ENCODE peak calls at places on chromosomes 11 and 22, in six cellular contexts. K is OCI-LY7, R is GM10248, N is H9, F is choroid plexus epithelial cell, U is AG09319. M is an unnamed sample.

GRCh38 chr11:30488304-30488998 is 97.7 kb downstream of the MPPED2 start:
- DNase-seq in K (no peak), R (no peak), N (no peak), F (peak), U (peak), M (no peak)

GRCh38 chr11:111718436-111719325 is 47.5 kb downstream of the PPP2R1B start:
- DNase-seq in K (no peak), R (no peak), N (no peak), F (peak), U (no peak), M (no peak)

GRCh38 chr22:45007247-45007945 is 2.4 kb downstream of the PHF21B start:
- DNase-seq in K (no peak), R (no peak), N (peak), F (peak), U (no peak), M (peak)

GRCh38 chr22:46240073-46240472 is 10.0 kb downstream of the CDPF1 start:
- DNase-seq in K (peak), R (no peak), N (no peak), F (no peak), U (no peak), M (no peak)

GRCh38 chr11:117725048-117725734 is 71.8 kb downstream of the DSCAML1 start:
- DNase-seq in K (no peak), R (no peak), N (no peak), F (no peak), U (no peak), M (no peak)

GRCh38 chr11:73359930-73360742 is 16.1 kb upstream of the RELT start:
- DNase-seq in K (peak), R (no peak), N (peak), F (peak), U (no peak), M (peak)

GRCh38 chr22:35642305-35642741 is 5.9 kb upstream of the APOL6 start:
- DNase-seq in K (no peak), R (no peak), N (no peak), F (no peak), U (no peak), M (no peak)

GRCh38 chr11:70838198-70838597 is 414.2 kb downstream of the SHANK2 start:
- DNase-seq in K (no peak), R (no peak), N (no peak), F (no peak), U (no peak), M (no peak)

GRCh38 chr11:64556044-64556720 is 34.8 kb upstream of the SLC22A12 start:
- DNase-seq in K (no peak), R (no peak), N (no peak), F (no peak), U (no peak), M (no peak)

GRCh38 chr11:89660234-89660633 is 49.9 kb upstream of the TRIM77 start:
- DNase-seq in K (no peak), R (no peak), N (no peak), F (no peak), U (no peak), M (no peak)

GRCh38 chr11:122933434-122933833 is 48.2 kb downstream of the BSX start:
- DNase-seq in K (no peak), R (no peak), N (no peak), F (no peak), U (peak), M (no peak)

GRCh38 chr22:29907753-29908515 is 25.0 kb downstream of the MTMR3 start:
- DNase-seq in K (no peak), R (no peak), N (no peak), F (peak), U (peak), M (peak)

GRCh38 chr11:109291553-109291952 is 130.4 kb upstream of the C11orf87 start:
- DNase-seq in K (no peak), R (no peak), N (no peak), F (no peak), U (no peak), M (no peak)

GRCh38 chr11:57069942-57070341 is 81.2 kb downstream of the OR5AK2 start:
- DNase-seq in K (no peak), R (no peak), N (no peak), F (no peak), U (no peak), M (no peak)

GRCh38 chr11:70696564-70696963 is 298.2 kb downstream of the CTTN start:
- DNase-seq in K (no peak), R (no peak), N (no peak), F (no peak), U (no peak), M (no peak)

GRCh38 chr11:121291319-121291718 is 1.3 kb upstream of the SC5D start:
- DNase-seq in K (no peak), R (no peak), N (no peak), F (no peak), U (no peak), M (no peak)

GRCh38 chr11:127791844-127792243 is 791.3 kb upstream of the KIRREL3 start:
- DNase-seq in K (no peak), R (no peak), N (peak), F (no peak), U (no peak), M (no peak)
- TF ChIP-seq CTCF in K (no peak), R (no peak), N (peak), F (no peak), U (no peak), M (no peak)

DNA sequence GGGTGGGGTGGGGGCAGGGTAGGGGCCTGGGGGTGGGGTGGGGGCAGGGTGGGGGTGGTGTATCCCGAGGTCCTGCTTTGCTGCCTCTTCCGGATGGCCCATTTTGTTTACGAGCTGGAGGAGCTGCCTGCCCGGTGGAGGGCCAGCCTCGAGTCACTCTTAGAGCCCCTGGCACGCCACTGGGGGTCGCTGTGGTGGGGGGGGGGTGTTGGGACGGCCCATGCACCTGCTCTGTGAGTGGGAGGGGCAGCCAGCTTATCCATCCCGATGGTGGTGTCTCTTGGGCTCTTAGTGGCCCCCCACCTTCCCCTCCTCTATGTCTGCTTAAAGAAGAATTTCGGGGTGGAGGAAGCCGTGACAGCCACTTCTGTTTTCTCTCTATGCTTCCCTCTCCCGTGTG is 24.6 kb downstream of the MRGPRD start:
- DNase-seq in K (peak), R (peak), N (peak), F (no peak), U (no peak), M (peak)
- TF ChIP-seq CTCF in K (peak), R (peak), N (peak), F (peak), U (peak), M (peak)

DNA sequence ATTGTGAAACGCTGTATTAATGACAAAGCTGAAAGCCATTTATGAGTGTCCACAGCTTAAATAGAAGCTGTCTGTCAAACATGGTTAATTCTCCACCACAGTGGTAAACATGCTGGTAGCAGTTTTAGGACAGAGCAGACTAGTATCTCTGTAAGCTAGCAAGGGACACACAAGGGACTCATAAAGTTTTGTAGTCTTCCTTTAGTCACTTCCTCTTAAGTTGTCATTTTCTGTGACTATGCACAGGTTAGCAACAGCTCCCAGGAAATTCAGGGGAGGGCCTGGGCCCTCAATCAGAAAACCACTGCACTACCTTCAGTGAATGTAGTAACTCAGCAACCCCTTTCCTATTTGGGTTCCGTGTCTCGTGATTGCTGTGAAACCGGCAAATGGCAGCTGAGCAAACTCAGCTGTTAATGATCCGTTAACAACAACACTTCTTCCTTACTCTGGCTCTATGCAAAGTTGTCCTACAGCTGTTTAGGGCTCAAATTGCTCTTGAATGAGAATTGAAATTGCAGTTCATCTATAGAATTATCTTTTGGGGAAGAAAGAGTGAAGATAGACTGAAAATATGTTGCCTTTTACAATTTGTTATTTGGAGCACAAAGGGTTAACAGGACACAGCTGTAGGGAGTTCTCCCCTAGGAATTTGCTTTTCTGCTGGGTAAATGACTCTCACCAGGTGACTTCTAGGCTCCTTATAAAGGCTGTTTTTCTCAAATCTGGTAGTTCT is at the start of gene MMP26:
- DNase-seq in K (no peak), R (no peak), N (peak), F (no peak), U (no peak), M (no peak)
- TF ChIP-seq CTCF in K (no peak), R (no peak), N (no peak), F (no peak), U (no peak), M (no peak)

GRCh38 chr22:50303848-50304527 is 3.5 kb downstream of the PLXNB2 start:
- DNase-seq in K (peak), R (peak), N (peak), F (no peak), U (no peak), M (no peak)
- TF ChIP-seq CTCF in K (peak), R (no peak), N (peak), F (no peak), U (no peak), M (peak)

GRCh38 chr22:43481528-43482309 is 69.9 kb downstream of the MPPED1 start:
- DNase-seq in K (peak), R (no peak), N (no peak), F (no peak), U (no peak), M (peak)
- TF ChIP-seq CTCF in K (peak), R (no peak), N (peak), F (no peak), U (no peak), M (peak)

DNA sequence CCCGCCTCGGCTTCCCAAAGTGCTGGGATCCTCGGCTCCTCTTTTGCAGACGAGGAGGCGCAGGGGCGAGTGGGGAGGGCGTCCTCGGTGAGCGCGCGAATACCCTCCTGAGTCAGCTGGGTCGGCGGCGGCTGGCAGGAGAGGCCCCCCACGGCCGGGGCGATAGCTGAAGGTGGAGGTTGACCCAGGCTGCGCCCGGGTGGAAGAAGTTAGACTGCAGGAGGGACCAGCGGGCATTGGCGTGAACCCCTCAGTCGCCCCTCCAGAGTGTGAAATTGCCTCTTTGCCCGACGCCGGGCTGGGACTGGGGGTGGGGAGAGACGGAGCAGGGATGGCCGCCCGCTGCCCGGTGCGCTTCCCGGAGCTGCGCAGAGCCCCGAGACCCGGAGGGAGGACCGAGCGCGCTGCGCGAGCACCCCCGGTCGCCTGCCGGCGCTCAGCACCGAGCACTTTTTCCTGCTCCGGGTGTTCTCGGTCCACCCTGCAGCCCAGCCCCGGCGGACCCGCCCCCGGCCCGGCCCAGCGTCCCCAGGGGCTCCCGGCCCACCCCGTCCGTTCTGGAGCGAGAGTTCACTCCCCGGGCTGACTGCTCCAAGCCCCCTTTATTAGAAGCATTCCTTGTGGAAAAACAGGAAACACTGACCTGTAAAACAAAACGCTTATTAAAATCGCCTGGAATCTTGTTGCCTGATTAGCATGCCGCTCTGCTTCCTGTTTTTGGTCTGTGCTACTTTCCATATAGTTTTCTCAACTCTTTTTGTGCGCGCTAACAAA is 13.7 kb upstream of the CPT1A start:
- DNase-seq in K (no peak), R (peak), N (peak), F (peak), U (no peak), M (peak)
- TF ChIP-seq CTCF in K (no peak), R (peak), N (peak), F (no peak), U (no peak), M (no peak)

GRCh38 chr11:128757886-128758612 is 64.2 kb downstream of the FLI1 start:
- DNase-seq in K (peak), R (peak), N (no peak), F (no peak), U (no peak), M (peak)
- TF ChIP-seq CTCF in K (no peak), R (peak), N (no peak), F (no peak), U (no peak), M (peak)

GRCh38 chr11:43504316-43504950 is 145.7 kb downstream of the TTC17 start:
- DNase-seq in K (peak), R (peak), N (peak), F (peak), U (no peak), M (peak)
- TF ChIP-seq CTCF in K (peak), R (peak), N (peak), F (peak), U (peak), M (peak)

GRCh38 chr11:66311965-66312548 is 4.8 kb downstream of the CD248 start:
- DNase-seq in K (peak), R (peak), N (peak), F (peak), U (peak), M (peak)
- TF ChIP-seq CTCF in K (peak), R (peak), N (peak), F (peak), U (peak), M (peak)

DNA sequence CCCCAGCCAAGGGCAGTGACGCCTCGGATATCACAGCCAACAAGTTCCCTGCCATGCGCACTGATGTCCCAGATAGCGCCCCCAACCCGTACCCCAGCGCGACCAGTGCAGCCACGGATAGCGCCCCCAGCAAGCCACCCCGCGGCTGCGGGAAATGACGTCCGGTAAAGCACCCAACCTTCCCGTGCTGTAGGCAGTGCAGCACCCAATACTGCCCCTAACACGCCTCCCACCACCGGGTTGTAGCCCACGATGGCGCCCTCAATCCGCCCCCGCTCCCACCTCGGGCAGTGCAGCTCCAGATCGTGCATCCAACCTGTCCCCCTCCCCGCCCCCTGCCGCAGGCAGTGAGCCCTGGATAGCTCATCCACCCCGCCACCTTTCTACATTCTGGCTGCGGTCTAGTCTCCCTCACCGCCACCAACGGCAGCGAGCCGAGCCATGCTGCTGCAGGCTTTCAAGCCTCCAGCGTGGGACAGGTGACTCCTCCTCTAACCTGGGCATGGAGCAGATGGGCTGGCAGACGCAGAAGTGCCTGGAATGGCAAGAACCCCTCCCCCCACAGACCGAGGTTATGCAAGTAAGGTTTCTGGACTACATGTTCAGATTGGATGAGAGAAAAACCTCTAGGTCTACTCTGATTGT is 540 bp downstream of the RFPL2 start:
- DNase-seq in K (no peak), R (no peak), N (peak), F (no peak), U (no peak), M (peak)
- TF ChIP-seq CTCF in K (no peak), R (no peak), N (peak), F (no peak), U (no peak), M (no peak)

M was measured in GM13977.